ENCODE peak calls at places on chromosomes 3 and 15, in ten cellular contexts. Q, I, S, Z, K, L, M, J, C and T are unnamed samples.

GRCh38 chr15:69544349-69545113 is 91.9 kb downstream of the RPLP1 start:
- DNase-seq in S (no peak), Z (no peak), Q (no peak), L (no peak), J (no peak), M (no peak), K (no peak), I (no peak), C (no peak), T (no peak)

GRCh38 chr3:129424185-129424841 is 4.1 kb downstream of the EFCAB12 start:
- DNase-seq in M (no peak), K (no peak), S (no peak), Q (no peak), C (no peak), L (no peak), Z (no peak), I (peak), J (no peak), T (no peak)

GRCh38 chr3:113034011-113034410 is 43.2 kb downstream of the GTPBP8 start:
- DNase-seq in L (no peak), I (no peak), S (no peak), K (no peak), M (no peak), Q (no peak), J (no peak), C (no peak), Z (no peak), T (no peak)

GRCh38 chr15:62848631-62849050 is 193.9 kb upstream of the TPM1 start:
- DNase-seq in Q (no peak), K (no peak), I (no peak), J (no peak), S (no peak), Z (no peak), L (peak), C (peak), M (peak), T (peak)

GRCh38 chr3:186664506-186664905 is 1.3 kb upstream of the HRG start:
- DNase-seq in S (peak), Q (no peak), I (no peak), C (peak), J (no peak), M (no peak), L (no peak), Z (no peak), K (no peak), T (no peak)

GRCh38 chr15:82139823-82140268 is 94.0 kb upstream of the MEX3B start:
- DNase-seq in S (peak), Z (no peak), C (no peak), M (peak), J (peak), I (no peak), Q (no peak), K (peak), L (peak), T (no peak)

GRCh38 chr3:167996514-167996913 is 99.2 kb downstream of the GOLIM4 start:
- DNase-seq in Q (no peak), M (no peak), C (no peak), S (no peak), K (no peak), J (no peak), Z (no peak), I (no peak), L (no peak), T (no peak)

GRCh38 chr3:134796313-134797079 is 1.4 kb downstream of the EPHB1 start:
- DNase-seq in Z (peak), L (peak), Q (no peak), J (no peak), I (no peak), M (peak), K (no peak), S (peak), C (peak), T (peak)

GRCh38 chr3:23807161-23808015 is 1.6 kb downstream of the UBE2E1 start:
- DNase-seq in S (peak), K (no peak), C (no peak), M (peak), J (no peak), I (no peak), L (peak), Z (no peak), Q (no peak), T (no peak)

GRCh38 chr3:151604941-151605340 is 128.8 kb upstream of the AADACL2 start:
- DNase-seq in J (no peak), S (no peak), L (no peak), I (no peak), Z (no peak), K (no peak), Q (no peak), M (no peak), C (no peak), T (no peak)

GRCh38 chr15:89075846-89076245 is 12.4 kb upstream of the ABHD2 start:
- DNase-seq in K (no peak), M (no peak), S (no peak), J (no peak), I (no peak), C (no peak), Z (no peak), L (no peak), Q (no peak), T (no peak)

GRCh38 chr3:71005797-71006321 is 577.7 kb downstream of the FOXP1 start:
- DNase-seq in I (no peak), S (no peak), J (no peak), Q (no peak), M (no peak), L (no peak), C (no peak), Z (no peak), K (no peak), T (no peak)

GRCh38 chr3:190701096-190701532 is 161.4 kb downstream of the GMNC start:
- DNase-seq in K (peak), Q (no peak), I (no peak), J (no peak), M (peak), L (peak), S (peak), C (no peak), Z (no peak), T (no peak)

GRCh38 chr15:61030451-61030850 is 198.7 kb downstream of the RORA start:
- DNase-seq in I (no peak), M (no peak), Z (no peak), C (no peak), S (no peak), L (peak), Q (no peak), J (no peak), K (no peak), T (no peak)

GRCh38 chr3:193039058-193039457 is 121.4 kb upstream of the MB21D2 start:
- DNase-seq in L (no peak), M (no peak), J (no peak), K (no peak), Z (no peak), Q (no peak), I (no peak), S (no peak), C (no peak), T (no peak)

GRCh38 chr3:197352382-197352781 is 54.0 kb upstream of the DLG1 start:
- DNase-seq in L (peak), I (no peak), S (no peak), Q (peak), K (no peak), M (peak), C (no peak), J (no peak), Z (no peak), T (peak)

GRCh38 chr15:101063891-101064794 is 145.0 kb downstream of the LRRK1 start:
- DNase-seq in L (peak), J (no peak), C (no peak), Z (no peak), Q (no peak), M (peak), K (no peak), S (no peak), I (peak), T (peak)

GRCh38 chr3:123130079-123130726 is 63.4 kb downstream of the PDIA5 start:
- DNase-seq in Q (no peak), Z (no peak), J (no peak), C (no peak), I (no peak), K (no peak), S (no peak), M (no peak), L (no peak), T (no peak)

GRCh38 chr3:81778678-81779182 is 17.3 kb upstream of the GBE1 start:
- DNase-seq in K (no peak), Z (no peak), L (peak), M (peak), I (no peak), Q (no peak), S (no peak), C (no peak), J (no peak), T (no peak)

GRCh38 chr3:139659511-139659910 is 18.3 kb downstream of the NMNAT3 start:
- DNase-seq in I (no peak), Z (no peak), S (no peak), C (no peak), L (no peak), K (no peak), J (no peak), M (no peak), Q (no peak), T (no peak)

DNA sequence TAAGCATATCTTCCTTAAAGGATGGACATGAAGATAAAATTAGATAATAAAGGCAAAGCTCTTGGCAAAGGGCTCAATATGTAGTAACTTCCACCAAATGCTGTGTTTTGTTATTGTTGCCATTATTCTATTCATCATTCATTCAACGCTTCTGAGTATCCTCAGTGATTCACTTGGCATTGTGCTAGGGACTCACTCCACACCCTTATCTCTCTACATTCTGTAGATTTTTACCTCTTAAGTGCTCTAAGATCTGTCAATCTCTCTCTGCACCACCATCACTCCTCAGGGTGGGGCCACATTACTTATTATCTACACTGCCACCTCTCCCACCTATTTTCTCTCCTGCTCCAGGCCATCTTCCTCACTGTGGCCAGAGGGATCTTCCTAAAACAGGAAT is 51.2 kb downstream of the SH3GL3 start:
- DNase-seq in Q (no peak), I (no peak), Z (no peak), J (no peak), M (no peak), L (no peak), S (no peak), C (no peak), K (no peak), T (no peak)
- H3K27ac ChIP-seq in Q (no peak), I (no peak), Z (no peak), J (no peak), M (no peak), L (no peak), S (peak), C (peak), K (no peak), T (no peak)

GRCh38 chr15:40539030-40539429 is 25.8 kb downstream of the CCDC32 start:
- DNase-seq in Q (no peak), S (peak), M (no peak), K (no peak), Z (no peak), C (no peak), J (no peak), L (no peak), I (no peak), T (no peak)
- H3K27ac ChIP-seq in Q (no peak), S (no peak), M (no peak), K (no peak), Z (no peak), C (no peak), J (no peak), L (no peak), I (no peak), T (no peak)

DNA sequence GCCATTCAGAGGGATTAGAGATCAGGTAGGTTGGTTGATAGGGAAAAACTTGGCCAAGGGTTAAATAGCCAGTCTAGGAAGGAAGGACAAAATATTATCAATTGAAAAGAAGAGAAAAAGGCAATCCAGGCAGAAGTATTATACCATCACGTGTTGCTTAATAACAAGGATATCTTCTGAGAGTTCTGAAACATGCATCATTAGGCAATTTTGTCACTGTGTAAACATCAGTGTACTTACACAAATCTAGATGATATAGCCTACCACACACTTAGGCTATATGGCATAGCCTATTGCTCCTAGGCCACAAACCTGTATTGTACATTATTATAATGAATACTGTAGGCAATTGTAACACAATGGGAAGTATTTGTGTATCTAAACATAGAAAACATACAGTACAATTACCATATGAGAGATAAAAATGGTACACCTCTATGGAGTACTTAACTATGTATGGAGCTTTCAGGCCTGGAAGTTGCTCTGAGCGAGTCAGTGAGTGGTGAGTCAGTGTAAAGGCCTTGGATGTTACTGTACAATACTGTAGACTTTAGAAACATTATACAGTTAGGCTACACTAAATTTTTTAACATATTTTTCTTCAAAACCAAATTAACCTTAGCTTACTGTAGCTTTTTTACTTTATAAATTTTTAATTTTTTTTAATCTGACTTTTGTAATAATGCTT is 2.7 kb downstream of the TEX55 start:
- DNase-seq in S (no peak), M (peak), L (peak), Q (no peak), K (no peak), Z (no peak), J (no peak), I (no peak), C (no peak), T (no peak)
- H3K27ac ChIP-seq in S (no peak), M (no peak), L (no peak), Q (no peak), K (no peak), Z (no peak), J (no peak), I (no peak), C (no peak), T (no peak)

GRCh38 chr3:138348107-138348949 is at the start of gene MRAS:
- DNase-seq in I (peak), Z (peak), Q (peak), L (peak), M (peak), J (no peak), K (peak), S (peak), C (peak), T (peak)
- H3K27ac ChIP-seq in I (peak), Z (peak), Q (peak), L (peak), M (peak), J (no peak), K (peak), S (peak), C (no peak), T (peak)